ENCODE peak calls at places on chromosomes 3 and 15, in eight cellular contexts. One of them, this sample, is unnamed.

GRCh38 chr15:97692317-97693015 is 268.0 kb upstream of the ARRDC4 start:
- DNase-seq in GM23338: no peak
- DNase-seq in LHCN-M2: no peak
- DNase-seq in esophagus squamous epithelium: no peak
- DNase-seq in astrocyte of the cerebellum: no peak
- DNase-seq in activated T-cell treated with anti-CD3 and anti-CD28 coated beads for 1 hour: no peak
- DNase-seq in progenitor cell of endocrine pancreas: no peak
- DNase-seq in HuH-7.5: no peak
- DNase-seq in this sample: no peak

GRCh38 chr3:177598110-177598833 is 401.0 kb upstream of the TBL1XR1 start:
- DNase-seq in esophagus squamous epithelium: no peak
- DNase-seq in activated T-cell treated with anti-CD3 and anti-CD28 coated beads for 1 hour: no peak
- DNase-seq in astrocyte of the cerebellum: peak
- DNase-seq in LHCN-M2: no peak
- DNase-seq in HuH-7.5: no peak
- DNase-seq in progenitor cell of endocrine pancreas: no peak
- DNase-seq in GM23338: no peak
- DNase-seq in this sample: no peak

GRCh38 chr3:19147905-19148767 is at the start of gene KCNH8:
- DNase-seq in LHCN-M2: no peak
- DNase-seq in GM23338: peak
- DNase-seq in HuH-7.5: peak
- DNase-seq in progenitor cell of endocrine pancreas: peak
- DNase-seq in activated T-cell treated with anti-CD3 and anti-CD28 coated beads for 1 hour: no peak
- DNase-seq in astrocyte of the cerebellum: no peak
- DNase-seq in esophagus squamous epithelium: no peak
- DNase-seq in this sample: peak

GRCh38 chr3:100003609-100004503 is 110.4 kb downstream of the FILIP1L start:
- DNase-seq in astrocyte of the cerebellum: no peak
- DNase-seq in esophagus squamous epithelium: no peak
- DNase-seq in progenitor cell of endocrine pancreas: no peak
- DNase-seq in LHCN-M2: no peak
- DNase-seq in HuH-7.5: no peak
- DNase-seq in activated T-cell treated with anti-CD3 and anti-CD28 coated beads for 1 hour: no peak
- DNase-seq in GM23338: no peak
- DNase-seq in this sample: no peak

GRCh38 chr15:54619180-54619579 is 577.6 kb downstream of the RSL24D1 start:
- DNase-seq in esophagus squamous epithelium: no peak
- DNase-seq in GM23338: no peak
- DNase-seq in astrocyte of the cerebellum: no peak
- DNase-seq in LHCN-M2: no peak
- DNase-seq in activated T-cell treated with anti-CD3 and anti-CD28 coated beads for 1 hour: no peak
- DNase-seq in HuH-7.5: no peak
- DNase-seq in progenitor cell of endocrine pancreas: no peak
- DNase-seq in this sample: no peak

GRCh38 chr3:149442845-149443544 is 31.5 kb upstream of the TM4SF4 start:
- DNase-seq in progenitor cell of endocrine pancreas: no peak
- DNase-seq in astrocyte of the cerebellum: no peak
- DNase-seq in HuH-7.5: no peak
- DNase-seq in LHCN-M2: peak
- DNase-seq in esophagus squamous epithelium: no peak
- DNase-seq in GM23338: no peak
- DNase-seq in activated T-cell treated with anti-CD3 and anti-CD28 coated beads for 1 hour: no peak
- DNase-seq in this sample: peak

GRCh38 chr15:57090460-57090859 is 172.0 kb downstream of the TCF12 start:
- DNase-seq in esophagus squamous epithelium: no peak
- DNase-seq in progenitor cell of endocrine pancreas: no peak
- DNase-seq in LHCN-M2: no peak
- DNase-seq in activated T-cell treated with anti-CD3 and anti-CD28 coated beads for 1 hour: no peak
- DNase-seq in GM23338: no peak
- DNase-seq in HuH-7.5: no peak
- DNase-seq in astrocyte of the cerebellum: no peak
- DNase-seq in this sample: no peak

GRCh38 chr3:59367150-59367549 is 317.3 kb upstream of the CFAP20DC start:
- DNase-seq in HuH-7.5: no peak
- DNase-seq in progenitor cell of endocrine pancreas: no peak
- DNase-seq in LHCN-M2: peak
- DNase-seq in activated T-cell treated with anti-CD3 and anti-CD28 coated beads for 1 hour: no peak
- DNase-seq in astrocyte of the cerebellum: peak
- DNase-seq in GM23338: no peak
- DNase-seq in esophagus squamous epithelium: no peak
- DNase-seq in this sample: peak

GRCh38 chr3:178585439-178585838 is 49.2 kb downstream of the KCNMB2 start:
- DNase-seq in LHCN-M2: no peak
- DNase-seq in activated T-cell treated with anti-CD3 and anti-CD28 coated beads for 1 hour: no peak
- DNase-seq in GM23338: no peak
- DNase-seq in progenitor cell of endocrine pancreas: no peak
- DNase-seq in esophagus squamous epithelium: no peak
- DNase-seq in HuH-7.5: no peak
- DNase-seq in astrocyte of the cerebellum: no peak
- DNase-seq in this sample: no peak

GRCh38 chr3:52851348-52851747 is 16.5 kb upstream of the MUSTN1 start:
- DNase-seq in astrocyte of the cerebellum: peak
- DNase-seq in GM23338: peak
- DNase-seq in activated T-cell treated with anti-CD3 and anti-CD28 coated beads for 1 hour: no peak
- DNase-seq in esophagus squamous epithelium: no peak
- DNase-seq in progenitor cell of endocrine pancreas: peak
- DNase-seq in HuH-7.5: peak
- DNase-seq in LHCN-M2: peak
- DNase-seq in this sample: peak

GRCh38 chr3:78734048-78734637 is 1033.7 kb downstream of the ROBO1 start:
- DNase-seq in progenitor cell of endocrine pancreas: no peak
- DNase-seq in HuH-7.5: no peak
- DNase-seq in activated T-cell treated with anti-CD3 and anti-CD28 coated beads for 1 hour: no peak
- DNase-seq in GM23338: peak
- DNase-seq in astrocyte of the cerebellum: peak
- DNase-seq in LHCN-M2: peak
- DNase-seq in esophagus squamous epithelium: no peak
- DNase-seq in this sample: peak

GRCh38 chr3:144687862-144688261 is 716.2 kb downstream of the DIPK2A start:
- DNase-seq in HuH-7.5: no peak
- DNase-seq in esophagus squamous epithelium: no peak
- DNase-seq in GM23338: peak
- DNase-seq in progenitor cell of endocrine pancreas: no peak
- DNase-seq in activated T-cell treated with anti-CD3 and anti-CD28 coated beads for 1 hour: no peak
- DNase-seq in astrocyte of the cerebellum: no peak
- DNase-seq in LHCN-M2: no peak
- DNase-seq in this sample: no peak

GRCh38 chr3:58627580-58627894 is 39.0 kb downstream of the FAM3D start:
- DNase-seq in esophagus squamous epithelium: no peak
- DNase-seq in GM23338: no peak
- DNase-seq in astrocyte of the cerebellum: no peak
- DNase-seq in HuH-7.5: no peak
- DNase-seq in activated T-cell treated with anti-CD3 and anti-CD28 coated beads for 1 hour: no peak
- DNase-seq in progenitor cell of endocrine pancreas: no peak
- DNase-seq in LHCN-M2: no peak
- DNase-seq in this sample: no peak

GRCh38 chr15:61659571-61660190 is 400.6 kb downstream of the VPS13C start:
- DNase-seq in esophagus squamous epithelium: no peak
- DNase-seq in HuH-7.5: no peak
- DNase-seq in LHCN-M2: peak
- DNase-seq in progenitor cell of endocrine pancreas: no peak
- DNase-seq in activated T-cell treated with anti-CD3 and anti-CD28 coated beads for 1 hour: no peak
- DNase-seq in GM23338: no peak
- DNase-seq in astrocyte of the cerebellum: peak
- DNase-seq in this sample: no peak

GRCh38 chr3:73622135-73622534 is 2.6 kb downstream of the PDZRN3 start:
- DNase-seq in progenitor cell of endocrine pancreas: peak
- DNase-seq in astrocyte of the cerebellum: no peak
- DNase-seq in LHCN-M2: peak
- DNase-seq in esophagus squamous epithelium: no peak
- DNase-seq in HuH-7.5: peak
- DNase-seq in activated T-cell treated with anti-CD3 and anti-CD28 coated beads for 1 hour: no peak
- DNase-seq in GM23338: peak
- DNase-seq in this sample: no peak

GRCh38 chr3:47318921-47319320 is 36.2 kb downstream of the KLHL18 start:
- DNase-seq in esophagus squamous epithelium: no peak
- DNase-seq in astrocyte of the cerebellum: no peak
- DNase-seq in HuH-7.5: no peak
- DNase-seq in LHCN-M2: no peak
- DNase-seq in activated T-cell treated with anti-CD3 and anti-CD28 coated beads for 1 hour: no peak
- DNase-seq in progenitor cell of endocrine pancreas: no peak
- DNase-seq in GM23338: no peak
- DNase-seq in this sample: no peak

GRCh38 chr3:64311424-64311920 is 86.2 kb upstream of the PRICKLE2 start:
- DNase-seq in HuH-7.5: no peak
- DNase-seq in astrocyte of the cerebellum: no peak
- DNase-seq in esophagus squamous epithelium: no peak
- DNase-seq in LHCN-M2: peak
- DNase-seq in GM23338: no peak
- DNase-seq in activated T-cell treated with anti-CD3 and anti-CD28 coated beads for 1 hour: no peak
- DNase-seq in progenitor cell of endocrine pancreas: no peak
- DNase-seq in this sample: no peak

GRCh38 chr3:112170046-112170445 is 37.0 kb upstream of the GCSAM start:
- DNase-seq in LHCN-M2: no peak
- DNase-seq in HuH-7.5: no peak
- DNase-seq in activated T-cell treated with anti-CD3 and anti-CD28 coated beads for 1 hour: no peak
- DNase-seq in esophagus squamous epithelium: no peak
- DNase-seq in GM23338: no peak
- DNase-seq in astrocyte of the cerebellum: no peak
- DNase-seq in progenitor cell of endocrine pancreas: no peak
- DNase-seq in this sample: no peak

GRCh38 chr15:79724312-79724711 is 172.5 kb downstream of the MTHFS start:
- DNase-seq in LHCN-M2: peak
- DNase-seq in activated T-cell treated with anti-CD3 and anti-CD28 coated beads for 1 hour: no peak
- DNase-seq in HuH-7.5: no peak
- DNase-seq in progenitor cell of endocrine pancreas: no peak
- DNase-seq in astrocyte of the cerebellum: peak
- DNase-seq in esophagus squamous epithelium: no peak
- DNase-seq in GM23338: no peak
- DNase-seq in this sample: peak

GRCh38 chr3:187777331-187778046 is 32.2 kb upstream of the BCL6 start:
- DNase-seq in progenitor cell of endocrine pancreas: no peak
- DNase-seq in activated T-cell treated with anti-CD3 and anti-CD28 coated beads for 1 hour: no peak
- DNase-seq in HuH-7.5: no peak
- DNase-seq in esophagus squamous epithelium: no peak
- DNase-seq in astrocyte of the cerebellum: no peak
- DNase-seq in LHCN-M2: peak
- DNase-seq in GM23338: no peak
- DNase-seq in this sample: no peak

GRCh38 chr3:178181784-178182183 is 354.5 kb upstream of the KCNMB2 start:
- DNase-seq in esophagus squamous epithelium: no peak
- DNase-seq in LHCN-M2: no peak
- DNase-seq in GM23338: no peak
- DNase-seq in astrocyte of the cerebellum: no peak
- DNase-seq in HuH-7.5: no peak
- DNase-seq in activated T-cell treated with anti-CD3 and anti-CD28 coated beads for 1 hour: no peak
- DNase-seq in progenitor cell of endocrine pancreas: no peak
- DNase-seq in this sample: no peak

GRCh38 chr3:134357261-134357913 is 16.9 kb downstream of the AMOTL2 start:
- DNase-seq in LHCN-M2: no peak
- DNase-seq in esophagus squamous epithelium: no peak
- DNase-seq in HuH-7.5: no peak
- DNase-seq in activated T-cell treated with anti-CD3 and anti-CD28 coated beads for 1 hour: no peak
- DNase-seq in GM23338: no peak
- DNase-seq in progenitor cell of endocrine pancreas: no peak
- DNase-seq in astrocyte of the cerebellum: no peak
- DNase-seq in this sample: no peak

GRCh38 chr3:38588995-38589937 is 60.2 kb downstream of the SCN5A start:
- DNase-seq in HuH-7.5: no peak
- DNase-seq in astrocyte of the cerebellum: no peak
- DNase-seq in GM23338: no peak
- DNase-seq in LHCN-M2: no peak
- DNase-seq in esophagus squamous epithelium: no peak
- DNase-seq in activated T-cell treated with anti-CD3 and anti-CD28 coated beads for 1 hour: no peak
- DNase-seq in progenitor cell of endocrine pancreas: no peak
- DNase-seq in this sample: no peak

GRCh38 chr3:2420919-2421318 is 322.3 kb downstream of the CNTN4 start:
- DNase-seq in esophagus squamous epithelium: no peak
- DNase-seq in activated T-cell treated with anti-CD3 and anti-CD28 coated beads for 1 hour: no peak
- DNase-seq in progenitor cell of endocrine pancreas: no peak
- DNase-seq in HuH-7.5: no peak
- DNase-seq in astrocyte of the cerebellum: no peak
- DNase-seq in LHCN-M2: no peak
- DNase-seq in GM23338: peak
- DNase-seq in this sample: no peak